ENCODE peak calls at places on chromosomes 12 and 14, in four cellular contexts. A, F, V and K are unnamed samples. For H3K4me1, the result is how much of the 10 kb centered on the place peaks cover.

GRCh38 chr14:102280376-102280962 is 24.5 kb downstream of the MOK start:
- DNase-seq in F (no peak), A (peak), V (no peak), K (no peak)

GRCh38 chr12:13347241-13348043 is 150.9 kb downstream of the EMP1 start:
- DNase-seq in F (no peak), V (no peak), A (peak), K (no peak)

GRCh38 chr12:51028811-51029146 is 2.6 kb upstream of the SLC11A2 start:
- DNase-seq in A (no peak), V (no peak), F (no peak), K (no peak)

GRCh38 chr12:64029013-64029857 is 184.7 kb downstream of the SRGAP1 start:
- DNase-seq in V (no peak), A (no peak), F (no peak), K (no peak)

GRCh38 chr12:96878704-96879103 is 28.4 kb upstream of the NEDD1 start:
- DNase-seq in A (no peak), F (no peak), V (no peak), K (no peak)

GRCh38 chr12:89933911-89934310 is 225.3 kb upstream of the ATP2B1 start:
- DNase-seq in V (no peak), A (no peak), F (no peak), K (no peak)

GRCh38 chr14:76089575-76089974 is 62.1 kb upstream of the GPATCH2L start:
- DNase-seq in V (no peak), A (no peak), F (no peak), K (no peak)

GRCh38 chr14:31884776-31885379 is 192.2 kb upstream of the ARHGAP5 start:
- DNase-seq in A (no peak), V (no peak), F (no peak), K (no peak)

GRCh38 chr14:61107148-61107641 is 126.2 kb downstream of the SLC38A6 start:
- DNase-seq in V (no peak), A (no peak), F (no peak), K (no peak)

GRCh38 chr12:88207921-88208640 is 66.0 kb downstream of the TMTC3 start:
- DNase-seq in A (no peak), V (no peak), F (no peak), K (no peak)

GRCh38 chr12:57238854-57239554 is 9.5 kb downstream of the SHMT2 start:
- DNase-seq in F (peak), V (peak), A (peak), K (peak)

GRCh38 chr12:26434299-26434915 is 239.0 kb downstream of the SSPN start:
- DNase-seq in A (peak), F (peak), V (no peak), K (no peak)

GRCh38 chr12:83700858-83701257 is 1014.2 kb downstream of the TMTC2 start:
- DNase-seq in A (no peak), F (no peak), V (no peak), K (no peak)

GRCh38 chr14:101226603-101227425 is 323.3 kb upstream of the RTL1 start:
- DNase-seq in F (peak), V (peak), A (no peak), K (no peak)

GRCh38 chr14:103520657-103521437 is 1.8 kb downstream of the CKB start:
- DNase-seq in F (peak), V (peak), A (peak), K (peak)
- TF ChIP-seq POLR2A in F (peak), V (peak), A (peak), K (no peak)

GRCh38 chr14:21068521-21069387 is 1.4 kb upstream of the ARHGEF40 start:
- DNase-seq in F (peak), V (peak), A (peak), K (peak)

GRCh38 chr14:21070610-21071224 is 613 bp downstream of the ARHGEF40 start:
- DNase-seq in A (peak), F (peak), V (peak), K (no peak)

GRCh38 chr14:21071225-21072041 is 1.3 kb downstream of the ARHGEF40 start:
- DNase-seq in V (no peak), A (peak), F (peak), K (peak)

GRCh38 chr14:21070083-21070609 is at the start of gene ARHGEF40:
- DNase-seq in A (peak), F (peak), V (no peak), K (peak)

GRCh38 chr14:21069388-21070082 is 569 bp upstream of the ARHGEF40 start:
- DNase-seq in V (peak), F (no peak), A (peak), K (no peak)
- TF ChIP-seq EP300 in V (no peak), F (no peak), A (no peak), K (no peak)

DNA sequence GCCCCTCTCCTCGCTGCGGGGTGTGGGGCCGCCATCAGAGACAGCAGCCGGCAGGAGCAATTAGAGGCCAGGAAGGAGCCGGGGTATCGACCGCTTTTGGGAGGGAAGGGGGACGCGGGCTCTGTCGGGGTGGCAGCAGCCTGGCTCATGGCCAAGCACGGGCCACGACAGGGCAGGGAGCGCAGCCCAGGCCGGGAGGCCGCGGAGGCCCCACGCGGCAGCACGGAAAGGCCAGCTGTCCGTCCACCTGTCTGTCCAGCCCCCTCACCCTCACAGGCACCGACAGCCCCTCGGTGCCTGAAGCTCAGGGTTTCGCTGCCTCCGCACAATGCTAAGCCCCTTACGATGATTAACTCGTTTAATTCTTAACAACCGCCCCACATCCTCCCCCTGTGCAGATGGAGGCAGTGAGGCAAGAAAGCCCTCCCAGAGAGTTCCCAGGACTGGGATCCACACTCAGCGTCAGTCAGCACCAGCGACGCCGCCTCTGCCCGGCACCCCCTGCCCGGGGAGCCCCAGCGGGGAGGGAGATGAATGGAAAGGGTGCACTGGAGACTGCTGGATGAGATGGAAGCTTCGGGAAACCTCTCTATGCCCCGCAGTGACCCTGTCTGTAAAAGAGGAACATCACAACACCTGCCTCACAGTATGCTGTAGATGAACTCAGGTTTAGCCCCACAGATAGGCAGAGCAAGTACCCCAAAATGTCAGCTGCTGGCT is 23.7 kb downstream of the NCOR2 start:
- DNase-seq in V (no peak), F (no peak), A (no peak), K (no peak)
- H3K4me1 ChIP-seq in V (under half), F (half or more), A (half or more), K (half or more)

GRCh38 chr12:6534158-6534913 is at the start of gene GAPDH:
- DNase-seq in A (peak), V (peak), F (peak), K (peak)

GRCh38 chr12:6535697-6535946 is 1.3 kb downstream of the GAPDH start:
- DNase-seq in A (no peak), F (no peak), V (no peak), K (no peak)

GRCh38 chr12:6534914-6535696 is 788 bp downstream of the GAPDH start:
- DNase-seq in V (peak), F (peak), A (peak), K (peak)

GRCh38 chr12:6536894-6537579 is 2.7 kb downstream of the GAPDH start:
- DNase-seq in F (no peak), A (no peak), V (no peak), K (no peak)

GRCh38 chr12:6535960-6536847 is 1.9 kb downstream of the GAPDH start:
- DNase-seq in A (no peak), V (no peak), F (no peak), K (no peak)
- TF ChIP-seq POLR2A in A (no peak), V (peak), F (no peak), K (no peak)

DNA sequence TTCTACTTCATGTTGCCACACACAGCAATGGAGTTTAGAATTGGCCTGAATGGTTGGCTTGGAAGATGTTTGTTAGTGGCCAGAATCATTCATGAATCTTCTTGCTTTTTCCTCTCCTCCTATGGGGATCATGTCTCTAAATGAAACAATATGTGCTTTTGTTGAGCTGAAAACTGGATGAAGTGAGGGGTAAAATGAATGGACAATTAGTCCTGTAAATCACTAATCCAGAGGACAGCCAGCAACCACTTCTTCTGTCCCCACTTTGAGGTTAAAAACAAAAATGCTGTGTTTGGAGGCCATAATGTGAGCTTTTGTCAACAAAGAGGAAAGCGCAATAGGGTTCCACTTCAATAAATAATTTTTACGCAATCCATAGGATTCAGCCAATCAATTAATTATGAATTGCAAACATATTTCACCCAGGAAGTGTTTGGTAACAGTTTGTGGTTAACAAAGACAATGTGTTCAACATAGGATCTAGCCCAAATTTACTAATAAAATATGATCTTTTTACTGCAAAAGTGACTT is 30.3 kb upstream of the AMIGO2 start:
- DNase-seq in V (no peak), F (no peak), A (no peak), K (no peak)
- TF ChIP-seq EP300 in V (no peak), F (no peak), A (no peak), K (no peak)

DNA sequence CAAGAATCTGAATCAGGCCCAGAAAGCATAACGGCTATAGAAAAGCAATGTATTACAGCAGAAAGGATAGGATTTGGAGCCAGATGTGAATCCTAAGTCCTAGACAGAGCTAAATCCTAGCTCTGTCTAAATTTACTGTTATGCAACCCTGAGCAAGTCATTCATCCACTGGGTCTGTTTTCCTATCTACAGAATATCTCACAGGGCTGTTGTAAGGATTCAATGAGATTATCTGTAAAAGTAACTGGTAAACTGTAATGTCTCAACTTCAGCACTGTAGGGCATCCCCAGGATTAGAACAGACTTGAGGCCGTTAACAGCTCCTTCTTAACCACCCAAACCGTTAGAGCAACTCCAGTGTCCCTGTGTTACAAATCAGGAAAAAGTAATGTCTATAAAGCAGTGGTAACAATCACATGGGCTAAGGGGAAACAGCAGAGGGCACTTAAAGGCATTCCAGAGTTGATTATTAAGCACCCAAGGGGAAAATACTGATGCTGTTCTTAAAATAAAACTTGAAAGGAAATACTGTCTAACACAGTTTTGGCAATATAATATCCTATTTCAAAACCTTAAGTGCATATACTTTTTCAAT is 10.1 kb downstream of the GMFB start:
- DNase-seq in F (no peak), V (no peak), A (no peak), K (no peak)
- H3K4me1 ChIP-seq in F (under half), V (under half), A (under half), K (under half)

GRCh38 chr12:111687255-111687654 is 1.4 kb downstream of the ACAD10 start:
- DNase-seq in F (no peak), V (no peak), A (peak), K (no peak)

GRCh38 chr12:111687952-111688351 is 2.1 kb downstream of the ACAD10 start:
- DNase-seq in A (no peak), F (no peak), V (no peak), K (no peak)

GRCh38 chr12:111685322-111685810 is 390 bp downstream of the BRAP start:
- DNase-seq in F (peak), V (no peak), A (no peak), K (no peak)

GRCh38 chr12:111686574-111687105 is 787 bp downstream of the ACAD10 start:
- DNase-seq in A (no peak), F (no peak), V (no peak), K (no peak)

GRCh38 chr12:111685811-111686573 is at the start of the genes ACAD10 and BRAP:
- DNase-seq in A (peak), V (peak), F (peak), K (peak)
- TF ChIP-seq POLR2A in A (peak), V (peak), F (peak), K (no peak)

GRCh38 chr12:103855896-103856657 is 15.0 kb upstream of the NT5DC3 start:
- DNase-seq in V (no peak), F (no peak), A (no peak), K (no peak)

GRCh38 chr12:103858335-103858734 is 17.3 kb upstream of the NT5DC3 start:
- DNase-seq in F (no peak), V (no peak), A (no peak), K (no peak)

GRCh38 chr12:103857164-103857563 is 16.1 kb upstream of the NT5DC3 start:
- DNase-seq in V (no peak), A (no peak), F (no peak), K (no peak)

GRCh38 chr12:103855036-103855712 is 14.1 kb upstream of the NT5DC3 start:
- DNase-seq in A (no peak), V (no peak), F (no peak), K (no peak)

DNA sequence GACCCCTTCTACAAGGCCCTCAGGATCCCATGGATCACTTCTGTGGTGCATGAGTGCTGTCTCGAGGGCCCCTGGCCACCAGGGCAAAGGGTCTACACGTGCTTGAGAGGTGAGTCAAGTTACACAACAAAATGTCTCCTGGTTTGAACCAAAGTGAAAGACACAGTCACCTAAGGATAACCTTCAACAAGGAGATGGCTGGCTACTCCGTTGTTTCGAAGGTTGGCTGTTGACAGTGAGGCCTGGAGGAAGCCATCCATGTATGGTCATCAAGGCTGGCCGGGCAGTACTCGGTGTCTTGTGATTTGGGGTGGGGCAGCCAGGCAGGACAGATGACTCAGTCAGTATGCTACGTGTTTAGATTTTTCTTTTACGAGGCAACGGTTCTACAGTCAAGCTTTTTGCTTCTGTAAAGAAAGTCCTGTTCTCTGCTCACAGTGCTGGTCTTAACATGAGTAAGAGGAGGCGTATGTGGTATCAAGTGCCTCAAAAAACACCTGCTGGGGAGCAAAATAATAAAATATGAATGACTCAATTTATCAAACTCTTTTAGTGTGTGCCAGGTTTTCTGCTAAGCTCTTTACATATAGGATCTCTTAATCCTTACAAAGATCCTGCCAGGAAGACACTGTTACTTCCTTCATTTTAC is 18.0 kb upstream of the NT5DC3 start:
- DNase-seq in V (no peak), A (peak), F (peak), K (peak)
- TF ChIP-seq EP300 in V (no peak), A (no peak), F (peak), K (peak)